ENCODE peak calls at places on chromosome 4, in eight cellular contexts. One of them, this sample, is unnamed.

GRCh38 chr4:175308236-175308635 is 390.1 kb downstream of the ADAM29 start:
- DNase-seq in MM.1S: no peak
- DNase-seq in astrocyte: peak; percentile 39
- DNase-seq in PC-3: peak; percentile 35
- DNase-seq in fibroblast of lung: peak; percentile 58
- DNase-seq in endothelial cell of umbilical vein: no peak
- DNase-seq in GM23248: peak; percentile 62
- DNase-seq in mammary epithelial cell: peak; percentile 7
- DNase-seq in this sample: no peak

GRCh38 chr4:18954538-18954937 is 933.0 kb upstream of the LCORL start:
- DNase-seq in MM.1S: no peak
- DNase-seq in astrocyte: no peak
- DNase-seq in PC-3: no peak
- DNase-seq in fibroblast of lung: no peak
- DNase-seq in endothelial cell of umbilical vein: no peak
- DNase-seq in GM23248: no peak
- DNase-seq in mammary epithelial cell: no peak
- DNase-seq in this sample: no peak

GRCh38 chr4:151553874-151554273 is 144.9 kb downstream of the FHIP1A start:
- DNase-seq in MM.1S: no peak
- DNase-seq in astrocyte: no peak
- DNase-seq in PC-3: no peak
- DNase-seq in fibroblast of lung: no peak
- DNase-seq in endothelial cell of umbilical vein: no peak
- DNase-seq in GM23248: no peak
- DNase-seq in mammary epithelial cell: no peak
- DNase-seq in this sample: no peak

GRCh38 chr4:107265859-107266258 is 229.7 kb upstream of the DKK2 start:
- DNase-seq in MM.1S: no peak
- DNase-seq in astrocyte: no peak
- DNase-seq in PC-3: no peak
- DNase-seq in fibroblast of lung: no peak
- DNase-seq in endothelial cell of umbilical vein: no peak
- DNase-seq in GM23248: no peak
- DNase-seq in mammary epithelial cell: no peak
- DNase-seq in this sample: no peak

GRCh38 chr4:112348488-112349158 is 51.5 kb downstream of the ALPK1 start:
- DNase-seq in MM.1S: no peak
- DNase-seq in astrocyte: peak; percentile 53
- DNase-seq in PC-3: peak; percentile 60
- DNase-seq in fibroblast of lung: peak; percentile 67
- DNase-seq in endothelial cell of umbilical vein: peak; percentile 12
- DNase-seq in GM23248: peak; percentile 87
- DNase-seq in mammary epithelial cell: peak; percentile 76
- DNase-seq in this sample: no peak

GRCh38 chr4:7004331-7004730 is 38.8 kb upstream of the TADA2B start:
- DNase-seq in MM.1S: no peak
- DNase-seq in astrocyte: peak; percentile 66
- DNase-seq in PC-3: no peak
- DNase-seq in fibroblast of lung: peak; percentile 73
- DNase-seq in endothelial cell of umbilical vein: no peak
- DNase-seq in GM23248: no peak
- DNase-seq in mammary epithelial cell: peak; percentile 100
- DNase-seq in this sample: no peak

GRCh38 chr4:83473966-83474365 is 10.9 kb downstream of the ABRAXAS1 start:
- DNase-seq in MM.1S: no peak
- DNase-seq in astrocyte: no peak
- DNase-seq in PC-3: no peak
- DNase-seq in fibroblast of lung: no peak
- DNase-seq in endothelial cell of umbilical vein: no peak
- DNase-seq in GM23248: no peak
- DNase-seq in mammary epithelial cell: no peak
- DNase-seq in this sample: no peak

GRCh38 chr4:168221298-168221697 is 97.3 kb downstream of the DDX60 start:
- DNase-seq in MM.1S: no peak
- DNase-seq in astrocyte: peak; percentile 68
- DNase-seq in PC-3: peak; percentile 72
- DNase-seq in fibroblast of lung: peak; percentile 72
- DNase-seq in endothelial cell of umbilical vein: peak; percentile 91
- DNase-seq in GM23248: peak; percentile 72
- DNase-seq in mammary epithelial cell: peak; percentile 64
- DNase-seq in this sample: no peak

GRCh38 chr4:35105486-35105885 is 1138.8 kb downstream of the ARAP2 start:
- DNase-seq in MM.1S: no peak
- DNase-seq in astrocyte: no peak
- DNase-seq in PC-3: peak; percentile 64
- DNase-seq in fibroblast of lung: no peak
- DNase-seq in endothelial cell of umbilical vein: no peak
- DNase-seq in GM23248: no peak
- DNase-seq in mammary epithelial cell: no peak
- DNase-seq in this sample: no peak

GRCh38 chr4:74768857-74769525 is 25.3 kb downstream of the BTC start:
- DNase-seq in MM.1S: no peak
- DNase-seq in astrocyte: peak; percentile 30
- DNase-seq in PC-3: peak; percentile 89
- DNase-seq in fibroblast of lung: peak; percentile 49
- DNase-seq in endothelial cell of umbilical vein: peak; percentile 73
- DNase-seq in GM23248: peak; percentile 26
- DNase-seq in mammary epithelial cell: peak; percentile 68
- DNase-seq in this sample: no peak

GRCh38 chr4:61828960-61829359 is 628.8 kb downstream of the ADGRL3 start:
- DNase-seq in MM.1S: no peak
- DNase-seq in astrocyte: no peak
- DNase-seq in PC-3: no peak
- DNase-seq in fibroblast of lung: no peak
- DNase-seq in endothelial cell of umbilical vein: no peak
- DNase-seq in GM23248: no peak
- DNase-seq in mammary epithelial cell: no peak
- DNase-seq in this sample: no peak

GRCh38 chr4:137660211-137660610 is 127.9 kb upstream of the PCDH18 start:
- DNase-seq in MM.1S: no peak
- DNase-seq in astrocyte: no peak
- DNase-seq in PC-3: no peak
- DNase-seq in fibroblast of lung: peak; percentile 29
- DNase-seq in endothelial cell of umbilical vein: no peak
- DNase-seq in GM23248: peak; percentile 57
- DNase-seq in mammary epithelial cell: no peak
- DNase-seq in this sample: no peak

GRCh38 chr4:55318135-55318534 is 27.9 kb upstream of the SRD5A3 start:
- DNase-seq in MM.1S: no peak
- DNase-seq in astrocyte: peak; percentile 54
- DNase-seq in PC-3: peak; percentile 10
- DNase-seq in fibroblast of lung: peak; percentile 63
- DNase-seq in endothelial cell of umbilical vein: peak; percentile 72
- DNase-seq in GM23248: peak; percentile 56
- DNase-seq in mammary epithelial cell: no peak
- DNase-seq in this sample: no peak

GRCh38 chr4:74202062-74202586 is 44.2 kb downstream of the MTHFD2L start:
- DNase-seq in MM.1S: no peak
- DNase-seq in astrocyte: peak; percentile 86
- DNase-seq in PC-3: no peak
- DNase-seq in fibroblast of lung: peak; percentile 87
- DNase-seq in endothelial cell of umbilical vein: no peak
- DNase-seq in GM23248: no peak
- DNase-seq in mammary epithelial cell: no peak
- DNase-seq in this sample: no peak

GRCh38 chr4:118712872-118713271 is 27.7 kb downstream of the METTL14 start:
- DNase-seq in MM.1S: no peak
- DNase-seq in astrocyte: peak; percentile 48
- DNase-seq in PC-3: no peak
- DNase-seq in fibroblast of lung: peak; percentile 57
- DNase-seq in endothelial cell of umbilical vein: no peak
- DNase-seq in GM23248: peak; percentile 54
- DNase-seq in mammary epithelial cell: peak; percentile 63
- DNase-seq in this sample: no peak

GRCh38 chr4:89000844-89001360 is 56.1 kb downstream of the FAM13A start:
- DNase-seq in MM.1S: no peak
- DNase-seq in astrocyte: peak; percentile 58
- DNase-seq in PC-3: peak; percentile 65
- DNase-seq in fibroblast of lung: peak; percentile 64
- DNase-seq in endothelial cell of umbilical vein: peak; percentile 72
- DNase-seq in GM23248: peak; percentile 37
- DNase-seq in mammary epithelial cell: peak; percentile 74
- DNase-seq in this sample: peak; percentile 32

GRCh38 chr4:33025236-33025635 is 2305.1 kb downstream of the PCDH7 start:
- DNase-seq in MM.1S: no peak
- DNase-seq in astrocyte: no peak
- DNase-seq in PC-3: no peak
- DNase-seq in fibroblast of lung: no peak
- DNase-seq in endothelial cell of umbilical vein: no peak
- DNase-seq in GM23248: peak; percentile 53
- DNase-seq in mammary epithelial cell: no peak
- DNase-seq in this sample: no peak

GRCh38 chr4:83362492-83363329 is 28.1 kb upstream of the HPSE start:
- DNase-seq in MM.1S: peak; percentile 32
- DNase-seq in astrocyte: peak; percentile 47
- DNase-seq in PC-3: peak; percentile 38
- DNase-seq in fibroblast of lung: peak; percentile 55
- DNase-seq in endothelial cell of umbilical vein: peak; percentile 61
- DNase-seq in GM23248: peak; percentile 65
- DNase-seq in mammary epithelial cell: peak; percentile 32
- DNase-seq in this sample: no peak

DNA sequence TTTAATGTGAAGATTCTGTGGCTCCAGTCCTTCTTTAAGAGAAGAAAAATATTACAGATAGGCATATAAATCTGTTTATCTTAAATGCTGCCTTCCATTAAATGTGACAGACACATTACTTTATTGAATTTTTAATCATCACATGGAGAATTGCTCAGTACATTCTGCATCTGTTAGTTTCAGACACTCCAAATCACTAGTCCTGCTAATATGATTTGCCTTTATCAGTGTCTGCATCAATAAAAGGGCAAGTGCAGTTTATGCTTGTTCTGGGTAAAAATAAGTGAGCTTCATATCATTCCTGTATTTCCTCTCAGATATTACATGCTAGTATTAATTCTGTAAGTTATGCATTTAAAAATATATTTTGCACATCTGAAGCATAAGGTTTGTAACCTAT is 666.4 kb downstream of the TECRL start:
- DNase-seq in MM.1S: no peak
- DNase-seq in astrocyte: no peak
- DNase-seq in PC-3: no peak
- DNase-seq in fibroblast of lung: no peak
- DNase-seq in endothelial cell of umbilical vein: no peak
- DNase-seq in GM23248: no peak
- DNase-seq in mammary epithelial cell: no peak
- DNase-seq in this sample: no peak
- H3K9ac ChIP-seq in MM.1S: no peak overlapping the region
- H3K9ac ChIP-seq in astrocyte: no peak overlapping the region
- H3K9ac ChIP-seq in PC-3: no peak overlapping the region
- H3K9ac ChIP-seq in fibroblast of lung: no peak overlapping the region
- H3K9ac ChIP-seq in endothelial cell of umbilical vein: no peak overlapping the region
- H3K9ac ChIP-seq in GM23248: no peak overlapping the region
- H3K9ac ChIP-seq in mammary epithelial cell: no peak overlapping the region
- H3K9ac ChIP-seq in this sample: no peak overlapping the region

GRCh38 chr4:81786063-81786763 is 314.5 kb upstream of the RASGEF1B start:
- DNase-seq in MM.1S: peak; percentile 31
- DNase-seq in astrocyte: no peak
- DNase-seq in PC-3: no peak
- DNase-seq in fibroblast of lung: no peak
- DNase-seq in endothelial cell of umbilical vein: peak; percentile 15
- DNase-seq in GM23248: no peak
- DNase-seq in mammary epithelial cell: no peak
- DNase-seq in this sample: no peak
- H3K79me2 ChIP-seq in MM.1S: no peaks in the 10 kb centered on the region
- H3K79me2 ChIP-seq in astrocyte: no peaks in the 10 kb centered on the region
- H3K79me2 ChIP-seq in PC-3: no peaks in the 10 kb centered on the region
- H3K79me2 ChIP-seq in fibroblast of lung: no peaks in the 10 kb centered on the region
- H3K79me2 ChIP-seq in endothelial cell of umbilical vein: no peaks in the 10 kb centered on the region
- H3K79me2 ChIP-seq in GM23248: no peaks in the 10 kb centered on the region
- H3K79me2 ChIP-seq in mammary epithelial cell: no peaks in the 10 kb centered on the region
- H3K79me2 ChIP-seq in this sample: no peaks in the 10 kb centered on the region

GRCh38 chr4:121953860-121954259 is 2.0 kb upstream of the TRPC3 start:
- DNase-seq in MM.1S: no peak
- DNase-seq in astrocyte: no peak
- DNase-seq in PC-3: no peak
- DNase-seq in fibroblast of lung: no peak
- DNase-seq in endothelial cell of umbilical vein: no peak
- DNase-seq in GM23248: no peak
- DNase-seq in mammary epithelial cell: no peak
- DNase-seq in this sample: no peak

GRCh38 chr4:121950212-121950679 is 1.6 kb downstream of the TRPC3 start:
- DNase-seq in MM.1S: peak; percentile 77
- DNase-seq in astrocyte: peak; percentile 36
- DNase-seq in PC-3: no peak
- DNase-seq in fibroblast of lung: peak; percentile 59
- DNase-seq in endothelial cell of umbilical vein: peak; percentile 56
- DNase-seq in GM23248: peak; percentile 65
- DNase-seq in mammary epithelial cell: peak; percentile 16
- DNase-seq in this sample: no peak

GRCh38 chr4:121951570-121952110 is at the start of gene TRPC3:
- DNase-seq in MM.1S: no peak
- DNase-seq in astrocyte: peak; percentile 10
- DNase-seq in PC-3: no peak
- DNase-seq in fibroblast of lung: peak; percentile 33
- DNase-seq in endothelial cell of umbilical vein: peak; percentile 6
- DNase-seq in GM23248: peak; percentile 58
- DNase-seq in mammary epithelial cell: peak; percentile 15
- DNase-seq in this sample: no peak

GRCh38 chr4:121950680-121951569 is 935 bp downstream of the TRPC3 start:
- DNase-seq in MM.1S: peak; percentile 23
- DNase-seq in astrocyte: no peak
- DNase-seq in PC-3: no peak
- DNase-seq in fibroblast of lung: peak; percentile 23
- DNase-seq in endothelial cell of umbilical vein: peak; percentile 13
- DNase-seq in GM23248: peak; percentile 50
- DNase-seq in mammary epithelial cell: no peak
- DNase-seq in this sample: no peak

GRCh38 chr4:121952290-121952689 is 430 bp upstream of the TRPC3 start:
- DNase-seq in MM.1S: no peak
- DNase-seq in astrocyte: no peak
- DNase-seq in PC-3: no peak
- DNase-seq in fibroblast of lung: no peak
- DNase-seq in endothelial cell of umbilical vein: no peak
- DNase-seq in GM23248: no peak
- DNase-seq in mammary epithelial cell: no peak
- DNase-seq in this sample: no peak
- TF ChIP-seq EZH2 in MM.1S: no peak
- TF ChIP-seq EZH2 in astrocyte: no peak
- TF ChIP-seq EZH2 in PC-3: no peak
- TF ChIP-seq EZH2 in fibroblast of lung: no peak
- TF ChIP-seq EZH2 in endothelial cell of umbilical vein: no peak
- TF ChIP-seq EZH2 in GM23248: peak; percentile 72
- TF ChIP-seq EZH2 in mammary epithelial cell: no peak
- TF ChIP-seq EZH2 in this sample: peak; percentile 32

GRCh38 chr4:86630629-86631028 is 36.5 kb downstream of the PTPN13 start:
- DNase-seq in MM.1S: no peak
- DNase-seq in astrocyte: no peak
- DNase-seq in PC-3: no peak
- DNase-seq in fibroblast of lung: no peak
- DNase-seq in endothelial cell of umbilical vein: no peak
- DNase-seq in GM23248: no peak
- DNase-seq in mammary epithelial cell: no peak
- DNase-seq in this sample: no peak

DNA sequence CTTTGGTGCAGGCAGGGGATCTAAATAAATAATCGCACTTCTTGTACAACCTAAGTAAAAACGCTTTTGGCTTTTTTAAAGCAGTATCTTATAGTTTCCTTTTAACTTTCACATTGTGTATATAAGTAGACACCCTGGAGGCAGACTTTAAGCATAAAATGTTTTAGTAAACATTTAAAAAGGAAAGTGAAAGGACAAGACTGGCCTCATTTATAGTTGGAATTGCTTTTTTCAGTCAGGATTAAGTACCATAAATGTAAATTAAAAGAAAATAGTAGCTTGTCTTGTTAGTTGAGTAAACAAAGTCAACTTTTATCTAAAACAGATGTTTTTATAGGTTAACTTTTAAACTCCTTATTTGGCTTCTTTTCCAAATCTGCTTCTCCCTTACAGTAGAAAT is 39.7 kb downstream of the PTPN13 start:
- DNase-seq in MM.1S: no peak
- DNase-seq in astrocyte: no peak
- DNase-seq in PC-3: no peak
- DNase-seq in fibroblast of lung: no peak
- DNase-seq in endothelial cell of umbilical vein: no peak
- DNase-seq in GM23248: no peak
- DNase-seq in mammary epithelial cell: no peak
- DNase-seq in this sample: no peak
- H3K9ac ChIP-seq in MM.1S: no peak overlapping the region
- H3K9ac ChIP-seq in astrocyte: no peak overlapping the region
- H3K9ac ChIP-seq in PC-3: no peak overlapping the region
- H3K9ac ChIP-seq in fibroblast of lung: no peak overlapping the region
- H3K9ac ChIP-seq in endothelial cell of umbilical vein: no peak overlapping the region
- H3K9ac ChIP-seq in GM23248: no peak overlapping the region
- H3K9ac ChIP-seq in mammary epithelial cell: no peak overlapping the region
- H3K9ac ChIP-seq in this sample: no peak overlapping the region

This sample was measured in keratinocyte.